ENCODE peak calls at places on chromosomes 13 and 19, in six cellular contexts. V, R, T, X, D and N are unnamed samples.

GRCh38 chr13:110426745-110427144 is 119.7 kb downstream of the COL4A2 start:
- DNase-seq in V (no peak), R (no peak), T (no peak), X (no peak), D (no peak), N (no peak)

GRCh38 chr19:13838943-13839192 is 38.1 kb upstream of the NANOS3 start:
- DNase-seq in V (no peak), R (no peak), T (no peak), X (no peak), D (no peak), N (no peak)

GRCh38 chr13:37481005-37481857 is 117.3 kb downstream of the POSTN start:
- DNase-seq in V (no peak), R (no peak), T (peak), X (peak), D (peak), N (no peak)

GRCh38 chr13:77554079-77554478 is 18.6 kb downstream of the SCEL start:
- DNase-seq in V (no peak), R (no peak), T (no peak), X (no peak), D (no peak), N (no peak)

GRCh38 chr19:4589579-4590410 is 30.3 kb upstream of the SEMA6B start:
- DNase-seq in V (no peak), R (no peak), T (no peak), X (no peak), D (no peak), N (no peak)

GRCh38 chr19:19342086-19343015 is 21.7 kb downstream of the MAU2 start:
- DNase-seq in V (peak), R (no peak), T (peak), X (peak), D (peak), N (peak)

GRCh38 chr13:63370101-63370500 is 1954.5 kb upstream of the PCDH20 start:
- DNase-seq in V (no peak), R (no peak), T (no peak), X (no peak), D (no peak), N (no peak)

GRCh38 chr13:32642858-32643257 is 56.6 kb downstream of the PDS5B start:
- DNase-seq in V (no peak), R (no peak), T (no peak), X (no peak), D (no peak), N (no peak)

GRCh38 chr13:100363874-100364273 is 224.7 kb downstream of the GGACT start:
- DNase-seq in V (no peak), R (no peak), T (peak), X (peak), D (peak), N (no peak)

GRCh38 chr13:97211357-97211756 is 10.8 kb upstream of the MBNL2 start:
- DNase-seq in V (no peak), R (no peak), T (no peak), X (no peak), D (peak), N (no peak)

GRCh38 chr19:15022752-15023151 is 26.5 kb upstream of the CASP14 start:
- DNase-seq in V (no peak), R (no peak), T (no peak), X (no peak), D (no peak), N (no peak)

GRCh38 chr19:53076984-53077383 is 26.2 kb downstream of the ZNF160 start:
- DNase-seq in V (no peak), R (no peak), T (peak), X (peak), D (peak), N (peak)

GRCh38 chr13:69676286-69676685 is 431.3 kb upstream of the ATXN8OS start:
- DNase-seq in V (no peak), R (no peak), T (no peak), X (no peak), D (no peak), N (no peak)

GRCh38 chr13:33633701-33634525 is 184.0 kb upstream of the RFC3 start:
- DNase-seq in V (no peak), R (no peak), T (no peak), X (peak), D (peak), N (no peak)

GRCh38 chr13:79309690-79310089 is 96.4 kb downstream of the RBM26 start:
- DNase-seq in V (no peak), R (no peak), T (no peak), X (no peak), D (no peak), N (no peak)

GRCh38 chr13:110431851-110432294 is 124.8 kb downstream of the COL4A2 start:
- DNase-seq in V (no peak), R (no peak), T (no peak), X (no peak), D (no peak), N (no peak)

GRCh38 chr19:51959791-51960190 is 26.8 kb downstream of the ZNF350 start:
- DNase-seq in V (no peak), R (no peak), T (no peak), X (no peak), D (no peak), N (no peak)

GRCh38 chr19:49338691-49339363 is 3.6 kb downstream of the CD37 start:
- DNase-seq in V (peak), R (peak), T (peak), X (no peak), D (peak), N (peak)

GRCh38 chr19:416416-416815 is 7.5 kb upstream of the C2CD4C start:
- DNase-seq in V (peak), R (no peak), T (no peak), X (no peak), D (no peak), N (no peak)

GRCh38 chr19:10533656-10534386 is 9.9 kb upstream of the ATG4D start:
- DNase-seq in V (no peak), R (no peak), T (peak), X (peak), D (peak), N (no peak)

GRCh38 chr19:39768811-39769210 is 9.8 kb upstream of the LEUTX start:
- DNase-seq in V (no peak), R (no peak), T (no peak), X (no peak), D (no peak), N (no peak)

GRCh38 chr13:76331948-76332712 is 554.1 kb downstream of the KCTD12 start:
- DNase-seq in V (no peak), R (no peak), T (peak), X (no peak), D (peak), N (no peak)

GRCh38 chr19:13103961-13104847 is 1.5 kb upstream of the LYL1 start:
- DNase-seq in V (peak), R (peak), T (no peak), X (no peak), D (no peak), N (no peak)

GRCh38 chr13:113155201-113155600 is 3.2 kb upstream of the PROZ start:
- DNase-seq in V (no peak), R (no peak), T (no peak), X (no peak), D (no peak), N (no peak)

GRCh38 chr19:48516536-48516935 is 4.9 kb upstream of the LMTK3 start:
- DNase-seq in V (no peak), R (no peak), T (no peak), X (no peak), D (no peak), N (no peak)

GRCh38 chr19:32416749-32417469 is 11.3 kb downstream of the DPY19L3 start:
- DNase-seq in V (no peak), R (no peak), T (no peak), X (peak), D (peak), N (no peak)

GRCh38 chr19:16571283-16571682 is 932 bp downstream of the SLC35E1 start:
- DNase-seq in V (no peak), R (no peak), T (no peak), X (peak), D (peak), N (no peak)

GRCh38 chr13:45674908-45675307 is 27.2 kb upstream of the CBY2 start:
- DNase-seq in V (no peak), R (no peak), T (peak), X (peak), D (peak), N (peak)

GRCh38 chr19:48636859-48637448 is at the start of gene DBP:
- DNase-seq in V (peak), R (no peak), T (no peak), X (no peak), D (no peak), N (peak)

GRCh38 chr19:47109541-47110375 is 3.8 kb downstream of the ZC3H4 start:
- DNase-seq in V (no peak), R (no peak), T (peak), X (peak), D (peak), N (no peak)

GRCh38 chr19:13796301-13797057 is 1.2 kb downstream of the ZSWIM4 start:
- DNase-seq in V (peak), R (no peak), T (peak), X (peak), D (peak), N (no peak)

GRCh38 chr13:107271226-107271625 is 703.3 kb upstream of the ARGLU1 start:
- DNase-seq in V (no peak), R (no peak), T (peak), X (peak), D (peak), N (no peak)

GRCh38 chr19:16655727-16656126 is 4.2 kb downstream of the SMIM7 start:
- DNase-seq in V (no peak), R (no peak), T (no peak), X (no peak), D (no peak), N (no peak)

GRCh38 chr13:67134322-67135129 is 95.6 kb downstream of the PCDH9 start:
- DNase-seq in V (no peak), R (no peak), T (peak), X (peak), D (peak), N (no peak)

GRCh38 chr19:54630784-54631183 is 500 bp downstream of the LILRB1 start:
- DNase-seq in V (no peak), R (no peak), T (no peak), X (no peak), D (no peak), N (no peak)

GRCh38 chr13:82758056-82758455 is 1124.2 kb downstream of the SLITRK1 start:
- DNase-seq in V (no peak), R (no peak), T (no peak), X (peak), D (no peak), N (no peak)
- TF ChIP-seq CTCF in V (no peak), R (no peak), T (no peak), X (peak), D (no peak), N (no peak)

DNA sequence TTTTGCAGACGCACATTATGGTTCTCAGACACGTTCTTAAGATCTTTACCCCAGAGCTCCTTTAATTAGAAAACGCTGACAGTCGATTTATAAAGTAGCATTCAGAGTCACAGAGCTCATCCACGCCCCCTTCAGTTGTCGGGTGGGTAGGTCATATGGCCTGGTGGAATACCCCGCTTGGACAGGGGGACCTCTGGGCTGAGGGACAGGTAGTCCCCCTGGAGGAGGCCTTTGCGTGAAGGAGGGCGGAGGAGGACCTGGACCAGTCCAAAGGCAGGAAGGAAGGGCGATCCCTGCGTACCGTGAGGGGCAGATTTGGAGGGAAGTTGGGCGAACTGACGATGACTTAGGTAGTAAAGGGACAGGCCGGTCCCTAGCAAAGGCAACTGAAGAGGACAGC is 20.5 kb downstream of the VASP start:
- DNase-seq in V (peak), R (no peak), T (no peak), X (no peak), D (no peak), N (no peak)
- TF ChIP-seq CTCF in V (no peak), R (no peak), T (no peak), X (no peak), D (no peak), N (no peak)

GRCh38 chr19:37304884-37305255 is 66.0 kb upstream of the ZNF527 start:
- DNase-seq in V (no peak), R (no peak), T (no peak), X (no peak), D (no peak), N (no peak)

GRCh38 chr19:37304190-37304883 is 66.6 kb upstream of the ZNF527 start:
- DNase-seq in V (peak), R (no peak), T (peak), X (no peak), D (no peak), N (no peak)

GRCh38 chr19:37313335-37313627 is 57.6 kb upstream of the ZNF527 start:
- DNase-seq in V (no peak), R (no peak), T (no peak), X (no peak), D (no peak), N (no peak)

GRCh38 chr19:37306383-37306963 is 64.4 kb upstream of the ZNF527 start:
- DNase-seq in V (peak), R (no peak), T (no peak), X (no peak), D (no peak), N (no peak)

GRCh38 chr19:37309834-37310575 is 60.9 kb upstream of the ZNF527 start:
- DNase-seq in V (no peak), R (no peak), T (no peak), X (no peak), D (no peak), N (no peak)
- TF ChIP-seq CTCF in V (no peak), R (no peak), T (no peak), X (no peak), D (no peak), N (no peak)

DNA sequence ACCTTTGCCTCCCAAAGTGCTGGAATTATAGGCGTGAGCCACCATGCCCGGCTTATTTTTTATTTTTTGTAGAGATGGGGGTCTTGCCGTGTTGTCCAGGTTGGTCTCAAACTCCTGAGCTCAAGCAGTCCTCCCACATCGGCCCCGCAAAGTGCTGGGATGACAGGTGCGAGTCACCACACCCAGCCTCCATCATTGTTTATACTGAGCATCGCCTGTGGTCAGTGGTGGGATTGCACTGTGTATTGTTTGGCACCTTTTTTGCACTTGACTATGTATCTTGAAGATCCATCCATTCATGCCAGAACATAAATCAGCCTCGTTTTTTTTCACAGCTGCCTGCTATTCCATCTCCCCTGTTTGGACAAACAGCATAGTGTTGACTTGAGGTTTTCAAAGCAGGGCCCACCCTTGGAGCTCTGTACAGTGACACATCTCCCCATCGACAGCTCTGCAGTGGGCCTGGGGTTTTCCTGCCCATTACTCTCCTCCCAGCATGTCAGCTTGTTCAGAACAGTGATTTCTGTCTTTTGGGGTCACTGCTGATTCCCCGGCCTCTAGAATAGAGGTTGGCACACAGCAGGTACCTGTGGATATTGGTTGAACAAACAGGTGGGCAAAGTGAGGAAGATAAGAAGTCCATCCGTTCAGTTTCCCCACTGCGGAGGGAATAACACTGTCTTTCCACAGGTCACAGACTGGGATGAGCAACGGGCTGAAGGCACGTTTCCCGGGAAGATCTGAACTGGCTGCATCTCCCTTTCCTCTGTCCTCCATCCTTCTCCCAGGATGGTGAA is 8.2 kb upstream of the UPK1A start:
- DNase-seq in V (no peak), R (no peak), T (no peak), X (peak), D (peak), N (no peak)
- TF ChIP-seq CTCF in V (no peak), R (no peak), T (peak), X (peak), D (peak), N (peak)

DNA sequence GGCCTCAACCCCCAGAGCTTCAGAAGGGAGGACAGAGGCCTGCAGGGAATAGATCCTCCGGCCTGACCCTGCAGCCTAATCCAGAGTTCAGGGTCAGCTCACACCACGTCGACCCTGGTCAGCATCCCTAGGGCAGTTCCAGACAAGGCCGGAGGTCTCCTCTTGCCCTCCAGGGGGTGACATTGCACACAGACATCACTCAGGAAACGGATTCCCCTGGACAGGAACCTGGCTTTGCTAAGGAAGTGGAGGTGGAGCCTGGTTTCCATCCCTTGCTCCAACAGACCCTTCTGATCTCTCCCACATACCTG is 969 bp upstream of the CEACAM5 start:
- DNase-seq in V (no peak), R (peak), T (no peak), X (no peak), D (no peak), N (no peak)
- TF ChIP-seq CTCF in V (no peak), R (no peak), T (no peak), X (no peak), D (no peak), N (no peak)

GRCh38 chr13:111474136-111475002 is 153.9 kb downstream of the TEX29 start:
- DNase-seq in V (no peak), R (no peak), T (peak), X (peak), D (peak), N (peak)
- TF ChIP-seq CTCF in V (peak), R (no peak), T (peak), X (peak), D (peak), N (peak)

DNA sequence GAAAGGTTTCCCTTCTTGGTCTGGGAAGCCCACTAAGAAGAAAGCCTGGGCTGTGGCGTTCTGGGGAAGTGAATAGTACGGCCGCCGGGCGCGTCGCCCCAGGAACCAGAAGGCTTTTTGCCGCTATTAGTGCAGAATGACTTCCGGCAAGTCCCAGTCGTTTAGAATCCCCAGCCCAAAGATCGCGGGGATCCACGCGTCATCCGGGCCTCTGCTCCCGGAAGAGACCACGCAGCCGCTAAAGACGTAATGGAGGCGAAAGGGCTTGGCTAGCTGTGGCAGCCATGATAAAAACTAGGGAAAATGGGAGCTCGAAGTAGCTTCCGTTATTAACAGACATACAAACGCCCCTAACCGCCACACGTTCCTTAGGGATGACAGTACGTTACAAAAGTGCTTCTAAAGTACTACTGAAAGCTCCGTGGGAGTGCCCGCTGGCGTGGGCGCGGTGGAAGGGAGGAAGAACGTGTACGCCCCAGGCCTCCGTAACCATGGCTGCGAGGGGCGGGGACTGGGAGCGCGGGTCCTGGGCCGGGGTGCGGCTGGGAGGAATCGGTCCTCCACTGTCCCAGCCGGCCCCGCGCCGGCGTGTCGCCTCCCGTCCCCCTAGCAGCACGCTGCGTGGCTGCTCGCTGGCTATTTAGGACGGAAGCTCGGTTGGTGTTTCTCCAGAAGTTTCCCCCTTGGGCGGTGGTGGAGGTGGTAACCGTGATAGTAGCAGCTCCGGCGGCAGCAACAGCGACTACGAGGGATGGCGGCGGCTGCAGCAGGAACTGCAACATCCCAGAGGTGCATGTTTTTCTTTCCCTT is at the start of gene SUGT1:
- DNase-seq in V (peak), R (peak), T (peak), X (peak), D (peak), N (peak)
- TF ChIP-seq CTCF in V (peak), R (no peak), T (peak), X (peak), D (peak), N (peak)

DNA sequence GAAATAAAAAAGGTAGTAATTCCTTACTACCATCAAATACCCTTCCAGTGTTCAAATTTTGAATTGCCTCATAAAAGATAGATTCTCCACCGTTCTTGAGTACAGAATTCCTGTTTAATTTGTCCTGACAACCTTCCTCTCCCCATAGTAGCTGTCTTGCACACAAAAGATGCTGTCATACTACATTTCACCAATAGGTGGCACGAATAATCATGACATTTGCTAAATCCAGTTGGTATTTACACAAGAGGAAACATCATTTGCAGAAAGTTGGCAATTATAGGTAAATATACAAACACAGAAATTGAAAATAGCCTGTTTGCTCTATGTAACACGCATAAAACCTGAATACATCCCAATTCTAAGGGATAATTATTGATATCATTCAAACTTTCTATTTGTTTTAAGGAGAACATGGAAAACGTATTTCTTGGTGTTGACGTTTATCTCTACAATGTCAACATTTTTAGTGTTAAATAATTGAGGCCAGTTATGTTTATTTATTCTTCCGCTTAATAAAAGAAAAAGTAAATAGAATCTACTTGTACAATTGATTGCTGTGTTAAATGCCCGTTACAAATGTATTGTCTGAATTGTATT is 58.3 kb upstream of the CLDN10 start:
- DNase-seq in V (no peak), R (no peak), T (peak), X (peak), D (peak), N (no peak)
- TF ChIP-seq CTCF in V (peak), R (peak), T (peak), X (peak), D (peak), N (peak)